ENCODE peak calls at places on chromosomes 4 and X, in six cellular contexts. B, W, T, U, X and V are unnamed samples.
A peak's percentile ranks its signal among the peaks of the same experiment; 100 is the strongest.

GRCh38 chr4:22842360-22842759 is 149.6 kb downstream of the GBA3 start:
- DNase-seq in W (no peak), B (no peak), T (no peak), U (no peak), X (no peak), V (no peak)

GRCh38 chrX:123138473-123138872 is 45.6 kb upstream of the GRIA3 start:
- DNase-seq in X (no peak), B (no peak), T (peak; percentile 72), U (peak; percentile 52), W (no peak), V (peak; percentile 34)

GRCh38 chr4:71765349-71765748 is 18.5 kb downstream of the GC start:
- DNase-seq in B (no peak), U (no peak), X (no peak), W (no peak), T (peak; percentile 26), V (no peak)

GRCh38 chr4:107736924-107737448 is 17.0 kb upstream of the PAPSS1 start:
- DNase-seq in W (peak; percentile 21), U (peak; percentile 65), B (no peak), X (no peak), T (peak; percentile 76), V (peak; percentile 42)

GRCh38 chrX:151543706-151544105 is 19.8 kb upstream of the PASD1 start:
- DNase-seq in U (no peak), T (no peak), W (no peak), X (no peak), B (no peak), V (no peak)

GRCh38 chr4:110632506-110633357 is 9.9 kb upstream of the PITX2 start:
- DNase-seq in W (no peak), U (no peak), B (peak; percentile 46), T (no peak), X (no peak), V (no peak)

GRCh38 chrX:9573282-9574106 is 108.6 kb downstream of the TBL1X start:
- DNase-seq in W (no peak), B (no peak), X (no peak), U (no peak), T (no peak), V (no peak)

GRCh38 chrX:100654256-100654655 is 10.3 kb downstream of the SRPX2 start:
- DNase-seq in W (no peak), T (no peak), X (no peak), B (no peak), U (peak; percentile 51), V (peak; percentile 33)

GRCh38 chrX:129596077-129596476 is 56.0 kb downstream of the OCRL start:
- DNase-seq in U (no peak), X (no peak), B (no peak), T (no peak), W (no peak), V (no peak)

GRCh38 chrX:132651411-132652086 is 162.7 kb upstream of the MBNL3 start:
- DNase-seq in B (no peak), T (peak; percentile 5), U (no peak), W (no peak), X (no peak), V (no peak)

GRCh38 chr4:178671766-178672165 is 1229.5 kb upstream of the AGA start:
- DNase-seq in B (no peak), T (no peak), X (no peak), U (no peak), W (no peak), V (no peak)

GRCh38 chr4:4735136-4735754 is 124.2 kb upstream of the MSX1 start:
- DNase-seq in B (no peak), X (no peak), T (no peak), U (no peak), W (no peak), V (no peak)

GRCh38 chrX:72569786-72570185 is 2.9 kb downstream of the HDAC8 start:
- DNase-seq in W (no peak), B (no peak), U (peak; percentile 90), T (peak; percentile 89), X (no peak), V (peak; percentile 68)

GRCh38 chr4:144572660-144573059 is 73.3 kb upstream of the HHIP start:
- DNase-seq in B (no peak), X (no peak), W (no peak), U (no peak), T (no peak), V (no peak)

GRCh38 chr4:84499065-84499982 is at the start of gene NKX6-1:
- DNase-seq in W (no peak), U (no peak), T (peak; percentile 40), B (peak; percentile 85), X (peak; percentile 66), V (no peak)

GRCh38 chr4:128525387-128525786 is 237.8 kb upstream of the PGRMC2 start:
- DNase-seq in T (peak; percentile 70), U (peak; percentile 86), W (no peak), B (no peak), X (no peak), V (no peak)

GRCh38 chr4:5563856-5564255 is 144.5 kb downstream of the EVC2 start:
- DNase-seq in B (no peak), T (no peak), X (no peak), U (no peak), W (no peak), V (no peak)

GRCh38 chrX:100643943-100644587 is at the start of gene SRPX2:
- DNase-seq in B (no peak), T (peak; percentile 90), U (peak; percentile 90), W (no peak), X (peak; percentile 59), V (peak; percentile 87)

GRCh38 chr4:133148690-133149363 is at the start of gene PCDH10:
- DNase-seq in W (no peak), B (peak; percentile 96), U (peak; percentile 90), T (peak; percentile 88), X (peak; percentile 95), V (peak; percentile 97)

GRCh38 chrX:40253770-40254169 is 156.0 kb upstream of the BCOR start:
- DNase-seq in U (no peak), T (no peak), B (no peak), W (no peak), X (no peak), V (no peak)

GRCh38 chr4:125732682-125733081 is 417.9 kb downstream of the FAT4 start:
- DNase-seq in B (no peak), X (no peak), T (no peak), W (no peak), U (no peak), V (no peak)

GRCh38 chrX:11725631-11726442 is 32.2 kb upstream of the MSL3 start:
- DNase-seq in X (no peak), U (no peak), T (no peak), W (no peak), B (no peak), V (no peak)

GRCh38 chrX:101190736-101191135 is 28.9 kb upstream of the DRP2 start:
- DNase-seq in U (no peak), X (no peak), T (no peak), B (no peak), W (no peak), V (no peak)

GRCh38 chrX:107686792-107687191 is 58.5 kb downstream of the PRPS1 start:
- DNase-seq in U (no peak), W (no peak), B (no peak), X (no peak), T (no peak), V (no peak)